ENCODE peak calls at places on chromosomes 7 and 10, in eight cellular contexts. Z is small intestine; W is neural progenitor cell; F is CD4-positive, CD25-positive, alpha-beta regulatory T cell; J is upper lobe of right lung; O is CD4-positive, alpha-beta memory T cell; C is Caco-2; H is HCT116. P is an unnamed sample.

GRCh38 chr7:127927339-127927679 is 103.9 kb downstream of the LRRC4 start:
- DNase-seq in F (no peak), C (no peak), O (no peak), Z (no peak), H (no peak), W (no peak), J (no peak), P (peak; percentile 51)

GRCh38 chr7:77217474-77218185 is 18.0 kb upstream of the FGL2 start:
- DNase-seq in H (no peak), Z (no peak), O (no peak), J (no peak), C (no peak), W (no peak), F (no peak), P (no peak)

GRCh38 chr10:8365935-8366911 is 311.7 kb downstream of the GATA3 start:
- DNase-seq in F (peak; percentile 40), H (no peak), O (peak; percentile 86), C (peak; percentile 99), J (no peak), W (no peak), Z (peak; percentile 13), P (no peak)

GRCh38 chr10:91124016-91124415 is 96.4 kb upstream of the PCGF5 start:
- DNase-seq in W (no peak), Z (no peak), O (no peak), F (no peak), C (no peak), J (no peak), H (no peak), P (no peak)

GRCh38 chr10:13815766-13816165 is 229.0 kb downstream of the PRPF18 start:
- DNase-seq in W (no peak), O (no peak), Z (no peak), C (no peak), F (no peak), H (no peak), J (no peak), P (no peak)

GRCh38 chr7:150451097-150451793 is 815 bp downstream of the GIMAP8 start:
- DNase-seq in F (peak; percentile 82), C (no peak), Z (peak; percentile 49), O (peak; percentile 74), H (no peak), W (no peak), J (no peak), P (no peak)

GRCh38 chr10:103554488-103555320 is 61.2 kb downstream of the NEURL1 start:
- DNase-seq in H (no peak), J (no peak), O (no peak), W (peak; percentile 76), F (peak; percentile 17), C (peak; percentile 63), Z (peak; percentile 57), P (peak; percentile 63)

GRCh38 chr10:359093-359492 is 223.8 kb downstream of the ZMYND11 start:
- DNase-seq in Z (no peak), H (no peak), J (no peak), C (no peak), W (no peak), O (no peak), F (no peak), P (no peak)

GRCh38 chr10:58642283-58642682 is 129.6 kb downstream of the BICC1 start:
- DNase-seq in O (no peak), H (no peak), C (no peak), F (no peak), J (no peak), Z (no peak), W (no peak), P (no peak)

GRCh38 chr10:75408512-75408881 is 6.9 kb upstream of the ZNF503 start:
- DNase-seq in F (no peak), C (no peak), O (no peak), W (peak; percentile 63), J (peak; percentile 70), Z (no peak), H (no peak), P (no peak)

GRCh38 chr7:100573691-100574361 is at the start of gene SAP25:
- DNase-seq in J (peak; percentile 55), W (no peak), H (no peak), Z (no peak), C (no peak), F (no peak), O (no peak), P (no peak)

GRCh38 chr7:65390588-65390987 is 16.9 kb downstream of the ZNF92 start:
- DNase-seq in J (no peak), H (no peak), O (no peak), Z (no peak), W (no peak), C (no peak), F (no peak), P (no peak)

GRCh38 chr7:412313-412710 is 107.3 kb downstream of the PDGFA start:
- DNase-seq in H (no peak), C (no peak), F (no peak), J (no peak), W (no peak), O (no peak), Z (no peak), P (no peak)

GRCh38 chr10:119701861-119702260 is 24.0 kb upstream of the INPP5F start:
- DNase-seq in F (no peak), Z (no peak), J (no peak), C (no peak), H (no peak), O (no peak), W (no peak), P (peak; percentile 45)

GRCh38 chr7:159095979-159096411 is 48.7 kb downstream of the VIPR2 start:
- DNase-seq in O (no peak), F (no peak), H (no peak), J (peak; percentile 53), W (no peak), Z (no peak), C (peak; percentile 25), P (no peak)

GRCh38 chr7:38232475-38233366 is 40.7 kb downstream of the TARP start:
- DNase-seq in F (peak; percentile 67), J (peak; percentile 65), W (no peak), C (no peak), O (peak; percentile 91), Z (peak; percentile 77), H (no peak), P (peak; percentile 39)

GRCh38 chr7:145916776-145917175 is 199.8 kb upstream of the CNTNAP2 start:
- DNase-seq in W (peak; percentile 18), O (no peak), H (no peak), Z (no peak), F (no peak), J (no peak), C (no peak), P (no peak)

GRCh38 chr10:96584035-96584434 is 2.8 kb downstream of the TM9SF3 start:
- DNase-seq in Z (no peak), O (no peak), H (no peak), F (no peak), W (no peak), J (no peak), C (no peak), P (no peak)

GRCh38 chr10:124518366-124518765 is 56.7 kb downstream of the LHPP start:
- DNase-seq in C (no peak), O (no peak), J (no peak), H (no peak), W (no peak), Z (no peak), F (no peak), P (no peak)

GRCh38 chr10:70283071-70283444 is 746 bp downstream of the NPFFR1 start:
- DNase-seq in J (no peak), W (no peak), O (no peak), H (no peak), F (no peak), Z (no peak), C (no peak), P (no peak)
- H3K4me3 ChIP-seq in J (peak overlapping the region; percentile 42), W (peak overlapping the region; percentile 57), O (no peak overlapping the region), H (no peak overlapping the region), F (no peak overlapping the region), Z (no peak overlapping the region), C (no peak overlapping the region), P (no peak overlapping the region)

GRCh38 chr10:42523098-42523497 is 115.3 kb downstream of the ZNF33B start:
- DNase-seq in Z (no peak), F (no peak), J (no peak), O (no peak), H (no peak), W (no peak), C (no peak), P (no peak)

GRCh38 chr10:42519761-42520460 is 118.5 kb downstream of the ZNF33B start:
- DNase-seq in H (no peak), Z (no peak), W (no peak), F (no peak), C (no peak), J (no peak), O (no peak), P (no peak)

GRCh38 chr10:42513921-42514320 is 124.4 kb downstream of the ZNF33B start:
- DNase-seq in C (no peak), H (no peak), F (no peak), J (no peak), W (no peak), Z (no peak), O (no peak), P (no peak)

DNA sequence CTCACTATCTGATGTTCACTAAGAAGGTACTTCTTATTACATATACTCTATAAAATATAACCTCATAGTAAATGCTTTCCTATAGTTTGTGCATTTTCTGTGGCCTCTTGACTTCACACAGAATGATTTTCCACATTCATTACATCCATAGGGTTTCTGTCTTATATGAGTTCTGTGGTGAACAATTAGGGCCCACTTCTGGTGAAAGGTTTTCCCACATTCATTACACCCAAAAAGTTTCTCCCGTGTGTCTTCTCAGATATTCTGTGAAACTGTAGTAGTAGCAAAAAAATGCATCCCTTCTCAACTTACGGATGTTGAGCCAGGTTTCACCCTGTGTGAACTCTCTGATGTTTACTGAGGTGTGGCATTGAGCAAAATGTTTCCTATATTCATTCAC is 119.3 kb downstream of the ZNF33B start:
- DNase-seq in W (no peak), O (no peak), F (no peak), C (no peak), Z (no peak), J (no peak), H (no peak), P (no peak)
- H3K9me3 ChIP-seq in W (peaks cover 85% of the 10 kb centered on the region), O (no peaks in the 10 kb centered on the region), F (peaks cover 100% of the 10 kb centered on the region), C (peaks cover 52% of the 10 kb centered on the region), Z (no peaks in the 10 kb centered on the region), J (peaks cover 85% of the 10 kb centered on the region), H (peaks cover 26% of the 10 kb centered on the region), P (peaks cover 3% of the 10 kb centered on the region)

GRCh38 chr10:60576130-60577069 is 186.7 kb upstream of the ANK3 start:
- DNase-seq in F (no peak), Z (no peak), O (no peak), J (no peak), C (no peak), W (no peak), H (no peak), P (no peak)
- H3K4me1 ChIP-seq in F (no peaks in the 10 kb centered on the region), Z (no peaks in the 10 kb centered on the region), O (peaks cover 17% of the 10 kb centered on the region), J (peaks cover 9% of the 10 kb centered on the region), C (peaks cover 21% of the 10 kb centered on the region), W (peaks cover 16% of the 10 kb centered on the region), H (peaks cover 10% of the 10 kb centered on the region), P (peaks cover 28% of the 10 kb centered on the region)

DNA sequence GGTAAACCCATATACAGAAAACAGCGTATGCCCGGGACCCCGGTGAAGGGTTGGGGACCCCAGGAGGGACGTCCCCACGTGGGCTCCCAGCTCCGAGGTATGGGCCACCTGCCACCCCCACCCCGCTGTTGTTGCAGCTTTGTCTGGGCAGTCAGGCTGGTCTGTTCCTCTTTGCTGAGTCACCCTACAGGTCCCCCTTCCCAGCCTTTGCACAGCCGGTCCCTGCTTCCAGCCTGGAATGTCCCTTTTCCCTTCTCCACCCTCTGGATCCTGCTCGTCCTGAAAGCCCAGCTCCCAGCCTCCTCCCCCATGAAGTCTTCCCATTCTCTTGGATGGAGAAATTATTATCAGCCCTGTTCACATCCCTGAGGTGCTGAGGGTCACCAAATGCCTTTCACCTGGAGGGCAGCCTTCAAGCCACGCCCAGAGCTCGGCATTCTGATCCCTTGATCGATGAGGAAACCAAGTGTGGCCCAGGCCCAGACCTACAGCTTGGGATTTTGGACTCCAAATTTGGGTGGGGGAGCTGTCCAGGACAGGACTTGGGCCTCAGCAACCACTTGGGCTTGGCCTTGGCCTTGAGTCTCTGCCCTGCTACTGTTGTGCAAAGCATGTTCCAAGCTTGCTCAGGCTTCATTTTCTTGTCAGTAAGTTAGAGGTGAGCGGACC is 2.6 kb downstream of the CLDN4 start:
- DNase-seq in O (no peak), W (no peak), F (no peak), Z (peak; percentile 86), C (peak; percentile 93), H (no peak), J (no peak), P (no peak)
- H3K4me3 ChIP-seq in O (no peak overlapping the region), W (no peak overlapping the region), F (no peak overlapping the region), Z (peak overlapping the region; percentile 85), C (peak overlapping the region; percentile 82), H (peak overlapping the region; percentile 93), J (peak overlapping the region; percentile 57), P (no peak overlapping the region)